ENCODE peak calls at places on chromosomes 12 and 14, in four cellular contexts. One of them, this sample, is unnamed.
A peak's percentile ranks its signal among the peaks of the same experiment; 100 is the strongest.

GRCh38 chr12:51752490-51752889 is 96.0 kb downstream of the FIGNL2 start:
- DNase-seq in right lobe of liver: no peak
- DNase-seq in stomach: peak; percentile 30
- DNase-seq in CD4-positive, alpha-beta memory T cell: no peak
- DNase-seq in this sample: peak; percentile 55

GRCh38 chr14:94542811-94543449 is 18.3 kb upstream of the SERPINA4 start:
- DNase-seq in right lobe of liver: no peak
- DNase-seq in stomach: no peak
- DNase-seq in CD4-positive, alpha-beta memory T cell: no peak
- DNase-seq in this sample: no peak

GRCh38 chr14:65255029-65255545 is 152.8 kb upstream of the MAX start:
- DNase-seq in right lobe of liver: no peak
- DNase-seq in stomach: no peak
- DNase-seq in CD4-positive, alpha-beta memory T cell: no peak
- DNase-seq in this sample: no peak

GRCh38 chr12:41254546-41254945 is 66.4 kb downstream of the PDZRN4 start:
- DNase-seq in right lobe of liver: no peak
- DNase-seq in stomach: no peak
- DNase-seq in CD4-positive, alpha-beta memory T cell: no peak
- DNase-seq in this sample: no peak

GRCh38 chr14:42214981-42215491 is 608.4 kb downstream of the LRFN5 start:
- DNase-seq in right lobe of liver: no peak
- DNase-seq in stomach: no peak
- DNase-seq in CD4-positive, alpha-beta memory T cell: no peak
- DNase-seq in this sample: no peak

GRCh38 chr14:99855271-99855670 is 62.1 kb downstream of the EML1 start:
- DNase-seq in right lobe of liver: no peak
- DNase-seq in stomach: no peak
- DNase-seq in CD4-positive, alpha-beta memory T cell: no peak
- DNase-seq in this sample: no peak

GRCh38 chr12:96386794-96387193 is 13.4 kb downstream of the CDK17 start:
- DNase-seq in right lobe of liver: no peak
- DNase-seq in stomach: no peak
- DNase-seq in CD4-positive, alpha-beta memory T cell: no peak
- DNase-seq in this sample: no peak

GRCh38 chr14:59306775-59307174 is 118.3 kb downstream of the DAAM1 start:
- DNase-seq in right lobe of liver: no peak
- DNase-seq in stomach: no peak
- DNase-seq in CD4-positive, alpha-beta memory T cell: no peak
- DNase-seq in this sample: no peak

GRCh38 chr14:55730602-55731001 is 150.6 kb downstream of the KTN1 start:
- DNase-seq in right lobe of liver: no peak
- DNase-seq in stomach: no peak
- DNase-seq in CD4-positive, alpha-beta memory T cell: no peak
- DNase-seq in this sample: no peak

GRCh38 chr12:78208106-78208505 is 377.4 kb downstream of the NAV3 start:
- DNase-seq in right lobe of liver: no peak
- DNase-seq in stomach: no peak
- DNase-seq in CD4-positive, alpha-beta memory T cell: no peak
- DNase-seq in this sample: no peak

GRCh38 chr12:132408001-132408400 is 78.6 kb upstream of the GALNT9 start:
- DNase-seq in right lobe of liver: no peak
- DNase-seq in stomach: no peak
- DNase-seq in CD4-positive, alpha-beta memory T cell: no peak
- DNase-seq in this sample: no peak

GRCh38 chr14:61525293-61526011 is 169.9 kb upstream of the HIF1A start:
- DNase-seq in right lobe of liver: peak; percentile 67
- DNase-seq in stomach: peak; percentile 58
- DNase-seq in CD4-positive, alpha-beta memory T cell: peak; percentile 79
- DNase-seq in this sample: no peak

GRCh38 chr14:77316872-77317271 is 3.8 kb downstream of the POMT2 start:
- DNase-seq in right lobe of liver: no peak
- DNase-seq in stomach: no peak
- DNase-seq in CD4-positive, alpha-beta memory T cell: no peak
- DNase-seq in this sample: no peak

GRCh38 chr12:64695550-64695949 is 63.7 kb downstream of the GNS start:
- DNase-seq in right lobe of liver: no peak
- DNase-seq in stomach: no peak
- DNase-seq in CD4-positive, alpha-beta memory T cell: no peak
- DNase-seq in this sample: no peak

GRCh38 chr12:113808095-113808951 is 157.8 kb downstream of the RBM19 start:
- DNase-seq in right lobe of liver: no peak
- DNase-seq in stomach: no peak
- DNase-seq in CD4-positive, alpha-beta memory T cell: no peak
- DNase-seq in this sample: no peak

GRCh38 chr12:41225179-41225578 is 37.1 kb downstream of the PDZRN4 start:
- DNase-seq in right lobe of liver: no peak
- DNase-seq in stomach: no peak
- DNase-seq in CD4-positive, alpha-beta memory T cell: no peak
- DNase-seq in this sample: no peak

DNA sequence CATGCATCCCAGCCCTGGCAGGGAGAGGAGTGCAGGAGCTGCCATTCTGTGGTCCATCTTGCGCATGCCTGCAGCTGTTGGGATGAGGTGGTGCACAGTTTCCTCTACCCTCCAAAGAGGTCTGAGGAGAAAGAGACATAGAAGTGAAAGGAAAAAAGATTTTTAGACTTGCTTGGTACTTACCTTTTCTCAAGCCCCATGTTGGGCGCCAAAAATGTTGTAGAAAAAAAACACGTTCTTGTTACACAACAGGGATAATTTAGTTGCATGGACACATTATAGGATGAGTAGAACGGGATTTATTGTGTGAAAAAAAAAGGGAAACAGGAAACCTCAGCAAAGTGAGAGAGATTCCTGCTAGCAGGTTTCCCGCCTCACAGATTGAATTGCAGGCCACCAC is 244.4 kb upstream of the GARIN2 start:
- DNase-seq in right lobe of liver: no peak
- DNase-seq in stomach: no peak
- DNase-seq in CD4-positive, alpha-beta memory T cell: no peak
- DNase-seq in this sample: peak; percentile 52
- H3K9me3 ChIP-seq in right lobe of liver: no peaks in the 10 kb centered on the region
- H3K9me3 ChIP-seq in stomach: peaks cover 88% of the 10 kb centered on the region
- H3K9me3 ChIP-seq in CD4-positive, alpha-beta memory T cell: peaks cover 34% of the 10 kb centered on the region
- H3K9me3 ChIP-seq in this sample: peaks cover 38% of the 10 kb centered on the region

DNA sequence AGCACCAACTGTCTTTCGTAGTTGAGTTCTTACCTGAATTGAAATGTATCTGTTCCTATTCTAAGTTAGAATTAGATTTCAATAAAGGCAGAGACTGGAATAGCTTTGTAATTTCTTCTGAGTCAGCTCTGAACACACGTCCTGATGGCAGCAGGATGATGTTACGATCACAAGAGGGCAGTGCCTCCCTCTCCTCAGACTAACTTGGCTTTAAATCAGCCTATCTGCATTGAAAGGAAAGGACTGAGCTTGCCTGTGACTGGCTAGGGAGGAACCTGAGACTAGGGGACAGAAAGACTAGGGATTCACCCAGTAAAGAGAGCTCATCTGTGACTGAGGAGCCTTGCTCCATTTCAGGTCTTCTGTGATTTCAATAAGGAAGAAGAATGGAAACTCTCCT is 323.7 kb upstream of the OR4E1 start:
- DNase-seq in right lobe of liver: no peak
- DNase-seq in stomach: no peak
- DNase-seq in CD4-positive, alpha-beta memory T cell: peak; percentile 58
- DNase-seq in this sample: peak; percentile 82
- H3K27ac ChIP-seq in right lobe of liver: no peak overlapping the region
- H3K27ac ChIP-seq in stomach: no peak overlapping the region
- H3K27ac ChIP-seq in CD4-positive, alpha-beta memory T cell: peak overlapping the region; percentile 51
- H3K27ac ChIP-seq in this sample: no peak overlapping the region

DNA sequence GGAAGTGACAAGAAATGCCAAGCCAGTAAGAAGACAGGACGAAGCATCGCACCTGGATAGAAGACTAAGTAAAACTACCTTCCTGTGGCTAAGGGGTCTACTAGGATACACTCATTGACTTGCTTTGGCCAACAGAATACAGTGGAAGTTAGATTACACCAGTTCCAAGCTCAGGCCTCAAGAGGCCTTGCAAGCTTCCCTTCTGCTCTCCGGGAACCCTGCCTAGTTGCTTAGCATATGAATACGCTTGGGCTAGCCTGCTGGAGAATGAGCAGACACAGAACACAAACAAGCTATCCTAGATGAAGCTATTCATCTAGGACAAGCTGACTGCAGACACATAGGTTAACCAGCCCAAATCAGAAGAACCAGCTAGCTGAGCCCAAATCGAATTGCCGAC is 97.0 kb downstream of the DPF3 start:
- DNase-seq in right lobe of liver: no peak
- DNase-seq in stomach: no peak
- DNase-seq in CD4-positive, alpha-beta memory T cell: no peak
- DNase-seq in this sample: no peak
- H3K4me1 ChIP-seq in right lobe of liver: no peaks in the 10 kb centered on the region
- H3K4me1 ChIP-seq in stomach: no peaks in the 10 kb centered on the region
- H3K4me1 ChIP-seq in CD4-positive, alpha-beta memory T cell: no peaks in the 10 kb centered on the region
- H3K4me1 ChIP-seq in this sample: no peaks in the 10 kb centered on the region

GRCh38 chr14:106518054-106518943 is 991.9 kb downstream of the TMEM121 start:
- DNase-seq in right lobe of liver: no peak
- DNase-seq in stomach: peak; percentile 38
- DNase-seq in CD4-positive, alpha-beta memory T cell: peak; percentile 77
- DNase-seq in this sample: peak; percentile 92
- H3K9me3 ChIP-seq in right lobe of liver: no peaks in the 10 kb centered on the region
- H3K9me3 ChIP-seq in stomach: no peaks in the 10 kb centered on the region
- H3K9me3 ChIP-seq in CD4-positive, alpha-beta memory T cell: no peaks in the 10 kb centered on the region
- H3K9me3 ChIP-seq in this sample: no peaks in the 10 kb centered on the region

DNA sequence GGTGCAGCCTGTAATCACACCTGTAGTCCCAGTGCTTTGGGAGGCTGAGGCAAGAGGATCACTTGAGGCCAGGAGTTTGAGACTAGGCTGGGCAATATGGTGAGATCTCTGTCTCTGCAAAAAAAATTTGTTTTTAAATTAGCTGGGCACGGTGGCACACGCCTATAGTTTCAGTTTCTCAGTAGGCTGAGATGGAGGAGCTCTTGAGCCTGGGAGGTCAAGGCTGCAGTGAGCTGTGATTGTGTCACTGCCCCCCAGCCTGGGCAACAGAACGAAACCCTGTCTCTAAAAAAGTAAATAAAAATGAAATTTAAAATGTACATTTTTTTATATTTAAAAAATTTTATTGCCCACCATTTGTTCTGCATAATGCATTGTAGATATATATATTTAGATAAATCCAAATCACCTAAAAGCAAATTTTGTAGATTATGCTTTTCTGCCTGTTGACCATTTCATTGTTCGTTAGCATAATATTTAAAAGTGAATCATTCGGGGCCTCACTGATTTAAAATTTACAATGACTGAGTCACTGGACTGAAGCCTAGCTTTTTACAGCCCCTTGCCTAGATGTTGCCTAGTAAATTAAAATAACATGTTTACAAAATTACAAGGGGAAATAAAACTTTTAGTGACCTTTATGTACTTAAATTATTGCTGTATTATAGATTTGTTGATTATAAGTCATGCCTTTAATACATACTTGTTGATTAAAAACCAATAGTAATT is 87.9 kb downstream of the USP15 start:
- DNase-seq in right lobe of liver: no peak
- DNase-seq in stomach: no peak
- DNase-seq in CD4-positive, alpha-beta memory T cell: no peak
- DNase-seq in this sample: no peak
- H3K27ac ChIP-seq in right lobe of liver: no peak overlapping the region
- H3K27ac ChIP-seq in stomach: no peak overlapping the region
- H3K27ac ChIP-seq in CD4-positive, alpha-beta memory T cell: no peak overlapping the region
- H3K27ac ChIP-seq in this sample: no peak overlapping the region

GRCh38 chr12:27293463-27293862 is 39.2 kb upstream of the BMAL2 start:
- DNase-seq in right lobe of liver: peak; percentile 72
- DNase-seq in stomach: peak; percentile 73
- DNase-seq in CD4-positive, alpha-beta memory T cell: no peak
- DNase-seq in this sample: no peak
- H3K4me1 ChIP-seq in right lobe of liver: no peaks in the 10 kb centered on the region
- H3K4me1 ChIP-seq in stomach: peaks cover 33% of the 10 kb centered on the region
- H3K4me1 ChIP-seq in CD4-positive, alpha-beta memory T cell: no peaks in the 10 kb centered on the region
- H3K4me1 ChIP-seq in this sample: no peaks in the 10 kb centered on the region

DNA sequence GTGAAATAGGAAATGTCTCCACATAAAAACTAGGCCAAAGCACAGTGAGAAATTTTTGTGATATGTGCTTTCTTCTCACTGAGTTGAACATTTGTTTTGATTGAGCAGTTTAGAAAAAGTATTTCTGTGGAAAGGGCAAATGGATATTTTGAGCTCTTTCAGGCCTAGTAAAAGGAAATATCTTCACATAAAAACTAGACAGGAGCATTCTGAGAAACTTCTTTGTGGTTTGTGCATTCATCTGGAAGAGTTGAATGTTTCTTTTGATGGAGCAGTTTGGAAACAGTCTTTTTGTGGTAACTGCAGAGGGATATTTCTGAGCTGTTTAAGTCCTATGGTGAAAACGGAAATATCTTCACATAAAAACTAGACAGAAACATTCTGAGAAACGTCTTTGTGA is 582.7 kb upstream of the ALG10B start:
- DNase-seq in right lobe of liver: no peak
- DNase-seq in stomach: no peak
- DNase-seq in CD4-positive, alpha-beta memory T cell: no peak
- DNase-seq in this sample: no peak
- H3K9me3 ChIP-seq in right lobe of liver: no peaks in the 10 kb centered on the region
- H3K9me3 ChIP-seq in stomach: peaks cover 67% of the 10 kb centered on the region
- H3K9me3 ChIP-seq in CD4-positive, alpha-beta memory T cell: no peaks in the 10 kb centered on the region
- H3K9me3 ChIP-seq in this sample: peaks cover 17% of the 10 kb centered on the region

GRCh38 chr14:32432813-32433538 is 103.9 kb downstream of the AKAP6 start:
- DNase-seq in right lobe of liver: no peak
- DNase-seq in stomach: no peak
- DNase-seq in CD4-positive, alpha-beta memory T cell: no peak
- DNase-seq in this sample: no peak
- H3K27ac ChIP-seq in right lobe of liver: no peak overlapping the region
- H3K27ac ChIP-seq in stomach: no peak overlapping the region
- H3K27ac ChIP-seq in CD4-positive, alpha-beta memory T cell: no peak overlapping the region
- H3K27ac ChIP-seq in this sample: no peak overlapping the region